ENCODE peak calls at places on chromosomes 4 and X, in six cellular contexts. C is GM23338, H is neural progenitor cell, W is WERI-Rb-1, V is HCT116, I is ascending aorta. Z is an unnamed sample. For H3K27me3, the result is how much of the 10 kb centered on the place peaks cover.

GRCh38 chr4:127849505-127850234 is 31.0 kb upstream of the PLK4 start:
- DNase-seq in C (no peak), H (no peak), W (no peak), V (no peak), I (no peak), Z (no peak)

GRCh38 chr4:147134536-147135210 is 189.0 kb upstream of the TTC29 start:
- DNase-seq in C (no peak), H (no peak), W (no peak), V (no peak), I (no peak), Z (no peak)

GRCh38 chrX:13669246-13669689 is 16.3 kb downstream of the TCEANC start:
- DNase-seq in C (no peak), H (no peak), W (no peak), V (peak), I (no peak), Z (peak)

GRCh38 chr4:2354760-2355159 is 63.7 kb downstream of the ZFYVE28 start:
- DNase-seq in C (no peak), H (no peak), W (peak), V (no peak), I (no peak), Z (no peak)

GRCh38 chr4:61149278-61149677 is 50.8 kb upstream of the ADGRL3 start:
- DNase-seq in C (no peak), H (no peak), W (no peak), V (no peak), I (no peak), Z (no peak)

GRCh38 chrX:43882294-43882681 is at the start of gene MAOB:
- DNase-seq in C (peak), H (peak), W (peak), V (no peak), I (no peak), Z (peak)

GRCh38 chr4:31366041-31366440 is 645.9 kb downstream of the PCDH7 start:
- DNase-seq in C (no peak), H (no peak), W (no peak), V (no peak), I (no peak), Z (no peak)

GRCh38 chr4:163157157-163157556 is 9.5 kb downstream of the NAF1 start:
- DNase-seq in C (no peak), H (no peak), W (no peak), V (no peak), I (no peak), Z (no peak)

GRCh38 chr4:6071959-6072720 is 53.9 kb upstream of the C4orf50 start:
- DNase-seq in C (no peak), H (no peak), W (no peak), V (no peak), I (no peak), Z (no peak)

GRCh38 chrX:19765628-19766027 is 121.8 kb downstream of the SH3KBP1 start:
- DNase-seq in C (no peak), H (no peak), W (no peak), V (no peak), I (no peak), Z (no peak)

DNA sequence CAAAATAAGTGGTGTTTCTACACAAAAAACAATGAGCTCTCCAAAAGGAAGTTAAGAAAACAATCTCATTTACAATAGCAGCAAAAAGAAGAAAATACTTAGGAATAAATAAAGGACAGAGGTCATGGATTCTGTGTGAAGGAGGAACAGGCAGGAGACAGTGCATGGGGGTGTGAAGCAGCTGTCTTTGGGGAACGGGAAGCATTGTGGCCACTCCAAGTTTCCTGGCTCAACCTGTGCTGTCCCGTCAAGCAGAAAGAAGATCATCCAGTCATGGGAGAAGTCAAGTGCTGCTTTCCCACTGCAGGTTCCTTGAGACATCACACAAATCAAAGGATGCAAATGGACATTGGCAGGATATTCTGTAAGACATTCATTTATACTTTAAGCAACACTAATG is 66.1 kb upstream of the MAML3 start:
- DNase-seq in C (no peak), H (no peak), W (no peak), V (no peak), I (no peak), Z (no peak)
- H3K4me3 ChIP-seq in C (no peak), H (no peak), W (no peak), V (no peak), I (no peak), Z (no peak)

DNA sequence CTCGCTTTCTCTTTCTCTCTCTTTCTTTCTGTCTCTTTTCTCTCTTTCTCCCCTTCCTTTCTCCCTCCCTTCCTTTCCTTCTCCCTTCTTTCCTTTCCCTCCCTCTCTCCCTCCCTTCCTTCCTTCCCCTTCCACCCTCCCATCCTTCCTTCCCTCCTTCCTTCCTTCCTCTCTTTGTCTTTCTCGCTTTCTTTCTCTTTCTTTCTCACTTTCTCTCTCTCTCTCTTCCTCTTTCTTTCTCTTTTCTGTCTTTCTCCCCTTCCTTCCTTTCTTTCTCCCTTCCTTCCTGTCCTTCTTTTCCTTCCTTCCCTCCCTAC is 2.1 kb upstream of the SORCS2 start:
- DNase-seq in C (no peak), H (no peak), W (no peak), V (no peak), I (no peak), Z (no peak)
- H3K27me3 ChIP-seq in C (under half), H (half or more), W (under half), V (under half), I (under half), Z (under half)

GRCh38 chr4:38523524-38524448 is 140.2 kb upstream of the KLF3 start:
- DNase-seq in C (no peak), H (no peak), W (no peak), V (no peak), I (no peak), Z (no peak)
- TF ChIP-seq CTCF in C (no peak), H (no peak), W (no peak), V (no peak), I (no peak), Z (no peak)

GRCh38 chr4:76782837-76783236 is 115.1 kb downstream of the SOWAHB start:
- DNase-seq in C (peak), H (no peak), W (no peak), V (no peak), I (no peak), Z (no peak)

GRCh38 chr4:76783836-76784235 is 114.1 kb downstream of the SOWAHB start:
- DNase-seq in C (no peak), H (no peak), W (no peak), V (no peak), I (no peak), Z (no peak)

GRCh38 chr4:76779740-76780459 is 118.0 kb downstream of the SOWAHB start:
- DNase-seq in C (no peak), H (no peak), W (no peak), V (no peak), I (no peak), Z (no peak)

GRCh38 chr4:76780781-76781697 is 116.9 kb downstream of the SOWAHB start:
- DNase-seq in C (no peak), H (no peak), W (no peak), V (no peak), I (no peak), Z (no peak)

GRCh38 chr4:76781698-76782595 is 116.0 kb downstream of the SOWAHB start:
- DNase-seq in C (no peak), H (no peak), W (no peak), V (peak), I (no peak), Z (no peak)
- H3K4me3 ChIP-seq in C (no peak), H (no peak), W (no peak), V (peak), I (no peak), Z (no peak)

DNA sequence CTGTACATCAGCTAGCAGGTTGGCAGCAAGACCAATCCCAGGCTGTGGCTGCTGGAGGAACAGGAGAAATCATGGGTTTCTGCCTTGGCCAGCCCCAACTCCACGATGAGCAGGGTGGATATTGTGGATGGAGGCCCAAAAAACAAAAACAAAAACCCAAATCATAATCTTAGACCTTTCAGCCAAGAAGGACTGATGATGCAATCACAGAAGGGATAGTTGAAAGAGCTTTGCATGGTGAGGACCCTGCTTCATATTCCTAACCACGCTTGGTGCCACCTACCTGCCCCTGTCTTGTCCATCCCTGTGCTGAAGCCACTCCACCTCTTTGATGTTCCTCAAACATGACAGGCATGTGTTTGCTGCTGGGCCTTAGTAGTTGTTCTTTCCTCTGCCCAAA is 68.8 kb upstream of the CT45A1 start:
- DNase-seq in C (no peak), H (no peak), W (no peak), V (no peak), I (no peak), Z (no peak)
- H3K27me3 ChIP-seq in C (under half), H (under half), W (under half), V (under half), I (under half), Z (under half)

GRCh38 chr4:100504086-100504874 is 13.5 kb downstream of the EMCN start:
- DNase-seq in C (peak), H (no peak), W (peak), V (no peak), I (no peak), Z (no peak)
- TF ChIP-seq CTCF in C (peak), H (peak), W (peak), V (no peak), I (no peak), Z (no peak)

DNA sequence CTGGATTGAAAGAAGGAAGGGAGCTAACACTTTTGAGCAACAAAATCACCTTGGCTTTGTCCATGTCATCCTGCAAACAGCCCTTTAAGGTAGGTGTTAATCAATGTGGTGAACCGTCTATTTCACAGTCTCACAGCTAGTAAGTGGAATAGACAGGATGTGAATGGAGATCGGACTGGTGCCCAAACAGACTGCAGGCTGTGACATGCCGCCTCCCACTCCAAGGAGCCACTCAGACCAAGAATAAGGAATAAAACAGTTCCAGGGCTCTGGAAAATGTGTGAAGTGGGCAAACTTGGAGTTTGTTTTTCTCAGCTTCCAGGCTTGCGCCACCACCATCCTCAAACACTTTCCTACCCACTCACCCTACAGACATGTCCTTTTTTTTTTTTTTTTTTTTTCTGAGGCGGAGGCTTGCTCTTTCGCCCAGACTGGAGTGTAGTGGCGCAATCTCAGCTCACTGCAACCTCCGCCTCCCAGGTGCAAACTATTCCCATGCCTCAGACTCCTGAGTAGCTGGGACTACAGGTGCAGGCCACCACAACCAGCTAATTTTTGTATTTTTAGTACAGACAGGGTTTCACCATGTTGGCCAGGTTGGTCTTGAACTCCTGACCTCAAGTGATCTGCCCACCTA is 57.7 kb upstream of the SEC24B start:
- DNase-seq in C (no peak), H (no peak), W (no peak), V (no peak), I (no peak), Z (no peak)
- H3K4me3 ChIP-seq in C (no peak), H (no peak), W (no peak), V (no peak), I (no peak), Z (no peak)

GRCh38 chrX:49269768-49270248 is at the start of gene PPP1R3F:
- DNase-seq in C (peak), H (no peak), W (no peak), V (no peak), I (no peak), Z (no peak)

GRCh38 chrX:49273181-49273727 is 3.7 kb downstream of the PPP1R3F start:
- DNase-seq in C (no peak), H (no peak), W (no peak), V (no peak), I (no peak), Z (no peak)

GRCh38 chrX:49270249-49270921 is 792 bp downstream of the PPP1R3F start:
- DNase-seq in C (peak), H (peak), W (no peak), V (no peak), I (no peak), Z (no peak)

GRCh38 chrX:49272426-49272825 is 2.8 kb downstream of the PPP1R3F start:
- DNase-seq in C (no peak), H (no peak), W (no peak), V (no peak), I (no peak), Z (no peak)

GRCh38 chrX:49271341-49271740 is 1.7 kb downstream of the PPP1R3F start:
- DNase-seq in C (no peak), H (no peak), W (no peak), V (no peak), I (no peak), Z (no peak)
- H3K27me3 ChIP-seq in C (under half), H (under half), W (under half), V (under half), I (under half), Z (under half)

GRCh38 chrX:1389993-1390285 is 2.0 kb downstream of the SLC25A6 start:
- DNase-seq in C (no peak), H (no peak), W (no peak), V (no peak), I (no peak), Z (no peak)

GRCh38 chrX:1391370-1391706 is 575 bp downstream of the SLC25A6 start:
- DNase-seq in C (peak), H (peak), W (peak), V (no peak), I (peak), Z (no peak)

GRCh38 chrX:1392376-1393130 is 640 bp upstream of the SLC25A6 start:
- DNase-seq in C (peak), H (peak), W (peak), V (no peak), I (no peak), Z (peak)

GRCh38 chrX:1390621-1391369 is 1.1 kb downstream of the SLC25A6 start:
- DNase-seq in C (no peak), H (peak), W (peak), V (no peak), I (no peak), Z (peak)

GRCh38 chrX:1391707-1392375 is at the start of gene SLC25A6:
- DNase-seq in C (peak), H (peak), W (peak), V (peak), I (peak), Z (peak)
- TF ChIP-seq CTCF in C (no peak), H (peak), W (peak), V (no peak), I (no peak), Z (peak)

Z was measured in psoas muscle.